ENCODE peak calls at places on chromosomes 13 and 19, in six cellular contexts. C is thyroid gland, B is suprapubic skin, G is body of pancreas, Z is upper lobe of left lung, X is transverse colon. I is an unnamed sample. For H3K4me1, the result is how much of the 10 kb centered on the place peaks cover.

GRCh38 chr19:7865262-7865911 is 8.8 kb downstream of the PRR36 start:
- DNase-seq in C (no peak), B (no peak), G (no peak), Z (no peak), X (no peak), I (no peak)

GRCh38 chr13:36377822-36378480 is 31.8 kb upstream of the SPART start:
- DNase-seq in C (no peak), B (no peak), G (no peak), Z (no peak), X (no peak), I (no peak)

GRCh38 chr13:99812611-99813010 is 159.0 kb downstream of the ZIC5 start:
- DNase-seq in C (no peak), B (no peak), G (peak), Z (no peak), X (no peak), I (no peak)

GRCh38 chr13:43558942-43559341 is 227.8 kb downstream of the ENOX1 start:
- DNase-seq in C (no peak), B (no peak), G (no peak), Z (no peak), X (no peak), I (no peak)

GRCh38 chr19:19379527-19379926 is 25.9 kb upstream of the GATAD2A start:
- DNase-seq in C (peak), B (no peak), G (no peak), Z (no peak), X (no peak), I (no peak)

GRCh38 chr19:19599190-19599535 is 19.3 kb downstream of the PBX4 start:
- DNase-seq in C (no peak), B (no peak), G (no peak), Z (no peak), X (no peak), I (no peak)

GRCh38 chr13:45595968-45596367 is 19.6 kb downstream of the ERICH6B start:
- DNase-seq in C (no peak), B (no peak), G (no peak), Z (no peak), X (no peak), I (no peak)

GRCh38 chr13:51726446-51727185 is 77.3 kb downstream of the DHRS12 start:
- DNase-seq in C (no peak), B (no peak), G (no peak), Z (no peak), X (no peak), I (no peak)

GRCh38 chr19:42626181-42626580 is 31.5 kb upstream of the CEACAM8 start:
- DNase-seq in C (no peak), B (no peak), G (no peak), Z (no peak), X (no peak), I (no peak)

GRCh38 chr19:7705387-7706187 is 3.7 kb upstream of the FCER2 start:
- DNase-seq in C (peak), B (no peak), G (peak), Z (peak), X (peak), I (no peak)

GRCh38 chr13:33676045-33676699 is 141.8 kb upstream of the RFC3 start:
- DNase-seq in C (no peak), B (no peak), G (peak), Z (no peak), X (peak), I (no peak)

GRCh38 chr13:114249062-114249461 is 14.4 kb downstream of the CDC16 start:
- DNase-seq in C (no peak), B (no peak), G (no peak), Z (no peak), X (no peak), I (no peak)

GRCh38 chr19:11987405-11988231 is 22.8 kb downstream of the ZNF763 start:
- DNase-seq in C (peak), B (peak), G (peak), Z (peak), X (peak), I (peak)

GRCh38 chr19:15722956-15723355 is 4.9 kb upstream of the OR10H2 start:
- DNase-seq in C (no peak), B (no peak), G (no peak), Z (no peak), X (no peak), I (no peak)

GRCh38 chr19:11142528-11143171 is 12.9 kb downstream of the SPC24 start:
- DNase-seq in C (peak), B (peak), G (peak), Z (peak), X (peak), I (peak)

GRCh38 chr13:105638446-105638845 is 897.0 kb downstream of the EFNB2 start:
- DNase-seq in C (no peak), B (no peak), G (no peak), Z (no peak), X (no peak), I (no peak)

GRCh38 chr13:51681037-51681678 is 96.9 kb downstream of the WDFY2 start:
- DNase-seq in C (no peak), B (no peak), G (no peak), Z (no peak), X (no peak), I (no peak)

GRCh38 chr13:105918842-105919741 is 616.4 kb downstream of the EFNB2 start:
- DNase-seq in C (no peak), B (no peak), G (peak), Z (no peak), X (peak), I (no peak)

GRCh38 chr19:33953023-33953422 is 156.4 kb downstream of the KCTD15 start:
- DNase-seq in C (no peak), B (no peak), G (no peak), Z (no peak), X (no peak), I (no peak)

GRCh38 chr13:21221268-21221667 is 44.8 kb downstream of the MRPL57 start:
- DNase-seq in C (no peak), B (no peak), G (no peak), Z (no peak), X (no peak), I (no peak)

GRCh38 chr13:44231786-44232516 is 141.7 kb upstream of the SERP2 start:
- DNase-seq in C (peak), B (peak), G (peak), Z (peak), X (peak), I (peak)

GRCh38 chr13:29543230-29544215 is 52.0 kb downstream of the SLC7A1 start:
- DNase-seq in C (no peak), B (no peak), G (no peak), Z (no peak), X (no peak), I (no peak)

GRCh38 chr19:46713781-46714522 is 3.0 kb downstream of the PRKD2 start:
- DNase-seq in C (peak), B (peak), G (peak), Z (peak), X (peak), I (peak)

GRCh38 chr13:50393641-50394040 is 378.4 kb downstream of the KCNRG start:
- DNase-seq in C (no peak), B (no peak), G (no peak), Z (no peak), X (no peak), I (no peak)

GRCh38 chr13:48233886-48234488 is 981 bp downstream of the ITM2B start:
- DNase-seq in C (no peak), B (no peak), G (no peak), Z (no peak), X (no peak), I (no peak)

DNA sequence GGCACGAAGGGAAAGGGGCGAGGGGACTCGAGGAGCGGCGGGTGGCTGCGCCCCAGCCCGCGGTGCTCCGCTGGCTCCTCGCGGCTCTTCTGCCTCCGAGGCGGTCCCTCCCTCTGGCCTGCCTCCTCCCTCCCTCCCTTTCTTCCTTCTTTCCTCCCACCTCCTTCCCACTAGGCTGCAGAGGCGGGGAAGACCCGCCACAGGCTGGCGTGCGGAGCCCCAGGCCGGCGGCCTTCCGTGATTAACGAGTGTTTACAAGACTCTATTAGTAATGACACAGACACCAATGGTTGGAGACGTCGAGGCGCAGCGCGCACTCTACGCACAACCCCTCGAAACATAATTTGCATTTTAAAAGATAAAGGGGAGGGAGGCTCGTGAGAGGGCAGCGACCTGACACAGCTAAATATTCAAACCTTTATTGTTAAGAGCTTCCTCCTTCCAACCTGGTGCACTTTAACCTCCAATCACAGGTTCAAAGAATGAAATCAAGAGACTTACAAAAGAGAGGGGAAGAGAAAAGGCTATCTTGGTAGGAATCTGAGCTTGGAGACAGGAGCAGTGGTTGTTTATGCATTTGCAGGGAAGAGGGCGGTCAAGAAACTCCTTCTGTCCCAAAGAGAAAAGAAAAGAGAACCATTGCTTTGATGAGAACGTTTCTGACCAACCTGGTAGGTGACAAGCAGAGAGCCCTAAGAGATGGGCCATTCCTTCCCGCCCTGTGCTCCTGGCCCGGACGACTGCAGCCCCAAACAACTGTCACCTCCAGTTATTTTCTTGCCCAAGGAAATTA is at the start of gene CDX2:
- DNase-seq in C (no peak), B (no peak), G (peak), Z (no peak), X (peak), I (peak)
- TF ChIP-seq POLR2A in C (no peak), B (no peak), G (peak), Z (no peak), X (peak), I (peak)

GRCh38 chr19:40717880-40718773 is 1.2 kb downstream of the ITPKC start:
- DNase-seq in C (peak), B (no peak), G (peak), Z (no peak), X (peak), I (peak)
- H3K4me1 ChIP-seq in C (half or more), B (half or more), G (half or more), Z (half or more), X (half or more), I (half or more)

GRCh38 chr19:41218615-41219507 is at the start of gene AXL:
- DNase-seq in C (peak), B (peak), G (peak), Z (peak), X (peak), I (peak)

GRCh38 chr19:41222240-41222639 is 3.2 kb downstream of the AXL start:
- DNase-seq in C (no peak), B (no peak), G (no peak), Z (no peak), X (no peak), I (no peak)

GRCh38 chr19:41221514-41222205 is 2.6 kb downstream of the AXL start:
- DNase-seq in C (no peak), B (peak), G (no peak), Z (no peak), X (no peak), I (no peak)

GRCh38 chr19:41218249-41218614 is 791 bp upstream of the AXL start:
- DNase-seq in C (no peak), B (no peak), G (no peak), Z (no peak), X (no peak), I (no peak)

GRCh38 chr19:41219924-41220567 is 1.0 kb downstream of the AXL start:
- DNase-seq in C (no peak), B (no peak), G (no peak), Z (no peak), X (peak), I (no peak)
- TF ChIP-seq POLR2A in C (no peak), B (no peak), G (no peak), Z (no peak), X (peak), I (no peak)

GRCh38 chr19:22832031-22832762 is at the start of gene ZNF723:
- DNase-seq in C (no peak), B (no peak), G (no peak), Z (no peak), X (no peak), I (no peak)
- H3K4me1 ChIP-seq in C (under half), B (under half), G (under half), Z (under half), X (under half), I (under half)

GRCh38 chr19:4363571-4364304 is 20.4 kb downstream of the MPND start:
- DNase-seq in C (no peak), B (peak), G (no peak), Z (no peak), X (no peak), I (no peak)
- TF ChIP-seq POLR2A in C (no peak), B (no peak), G (no peak), Z (no peak), X (no peak), I (no peak)

DNA sequence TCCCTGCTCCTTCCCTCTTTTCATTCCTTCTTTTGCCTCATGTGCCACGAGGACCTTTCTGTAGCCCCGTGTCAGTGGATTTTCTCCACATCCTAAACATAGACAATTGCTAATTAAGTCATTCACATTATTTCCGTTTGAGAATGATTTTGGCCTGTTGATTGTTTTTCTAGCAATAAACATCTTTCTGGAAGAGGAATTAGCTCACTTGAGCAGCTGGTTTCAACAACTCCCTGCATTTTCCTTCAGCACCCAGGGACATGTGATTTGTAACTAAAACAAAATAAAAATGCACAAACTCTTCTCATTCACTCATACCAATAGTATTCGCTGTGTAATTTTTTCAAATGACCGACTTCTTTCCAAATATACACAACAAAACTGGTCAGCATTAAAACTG is 40.6 kb downstream of the RAP2A start:
- DNase-seq in C (no peak), B (no peak), G (no peak), Z (no peak), X (no peak), I (no peak)
- H3K4me1 ChIP-seq in C (under half), B (under half), G (under half), Z (under half), X (under half), I (under half)

DNA sequence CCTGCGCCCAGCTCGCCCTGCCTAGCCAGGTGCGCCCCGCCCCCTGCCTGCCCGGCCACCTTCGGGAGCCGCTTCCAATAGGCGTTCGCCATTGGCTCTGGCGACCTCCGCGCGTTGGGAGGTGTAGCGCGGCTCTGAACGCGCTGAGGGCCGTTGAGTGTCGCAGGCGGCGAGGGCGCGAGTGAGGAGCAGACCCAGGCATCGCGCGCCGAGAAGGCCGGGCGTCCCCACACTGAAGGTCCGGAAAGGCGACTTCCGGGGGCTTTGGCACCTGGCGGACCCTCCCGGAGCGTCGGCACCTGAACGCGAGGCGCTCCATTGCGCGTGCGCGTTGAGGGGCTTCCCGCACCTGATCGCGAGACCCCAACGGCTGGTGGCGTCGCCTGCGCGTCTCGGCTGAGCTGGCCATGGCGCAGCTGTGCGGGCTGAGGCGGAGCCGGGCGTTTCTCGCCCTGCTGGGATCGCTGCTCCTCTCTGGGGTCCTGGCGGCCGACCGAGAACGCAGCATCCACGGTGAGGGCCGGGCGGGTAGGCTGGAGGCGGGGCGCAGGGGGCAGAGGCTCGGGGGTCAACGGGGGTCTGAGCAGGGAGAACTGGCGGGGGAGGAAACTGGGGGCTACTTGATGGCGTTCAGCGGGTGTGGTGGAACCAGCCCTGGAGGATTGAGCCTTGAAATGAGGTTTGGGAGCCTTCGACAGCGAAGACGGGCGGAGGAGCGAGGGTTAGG is at the start of gene SPINT2:
- DNase-seq in C (no peak), B (peak), G (peak), Z (no peak), X (no peak), I (no peak)
- TF ChIP-seq POLR2A in C (peak), B (no peak), G (peak), Z (peak), X (peak), I (peak)

DNA sequence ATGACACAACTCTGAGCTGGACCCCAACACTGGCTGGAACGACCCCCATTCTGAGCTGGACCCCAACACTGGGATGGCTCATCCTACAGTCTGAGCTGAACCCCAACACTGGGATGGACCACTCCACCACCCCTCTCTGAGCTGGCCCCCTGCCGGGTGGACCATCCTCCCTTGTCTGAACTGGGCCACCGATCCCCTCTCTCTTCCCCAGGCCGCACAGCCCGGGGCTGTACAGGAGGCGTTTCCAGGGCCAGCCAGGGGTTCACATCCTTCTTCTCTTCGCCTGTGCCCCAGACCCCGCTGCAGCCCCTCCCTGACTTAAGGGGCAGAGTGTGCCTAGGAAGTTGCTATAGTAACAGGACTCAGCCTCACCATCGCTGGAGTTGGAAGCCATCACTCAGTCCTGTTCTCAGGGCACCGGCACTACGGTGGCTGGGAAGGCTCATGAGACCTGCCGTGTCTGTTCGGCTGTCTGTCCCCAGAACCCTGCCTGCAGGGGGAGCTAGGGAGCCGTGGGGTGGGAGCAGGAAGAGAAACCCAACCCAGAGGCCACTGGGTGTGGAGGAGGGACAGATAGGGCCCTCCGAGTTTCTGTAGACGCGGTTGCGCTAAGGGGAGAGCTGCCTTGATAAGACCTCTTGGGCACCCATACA is 3.7 kb downstream of the PRKACA start:
- DNase-seq in C (no peak), B (no peak), G (peak), Z (no peak), X (peak), I (peak)
- H3K4me1 ChIP-seq in C (under half), B (half or more), G (under half), Z (half or more), X (under half), I (under half)

I was measured in Peyer's patch.